ENCODE peak calls at places on chromosomes 5 and 9, in seven cellular contexts. One of them, this sample, is unnamed.

GRCh38 chr9:114033397-114034103 is 44.5 kb downstream of the AMBP start:
- DNase-seq in hepatocyte: peak; percentile 31
- DNase-seq in lung: peak; percentile 26
- DNase-seq in endodermal cell: peak; percentile 87
- DNase-seq in GM12865: no peak
- DNase-seq in coronary artery: peak; percentile 59
- DNase-seq in cardiac muscle cell: peak; percentile 32
- DNase-seq in this sample: no peak

GRCh38 chr5:34913072-34913471 is 2.2 kb downstream of the RAD1 start:
- DNase-seq in coronary artery: no peak
- DNase-seq in lung: no peak
- DNase-seq in cardiac muscle cell: no peak
- DNase-seq in endodermal cell: no peak
- DNase-seq in GM12865: no peak
- DNase-seq in hepatocyte: no peak
- DNase-seq in this sample: no peak

GRCh38 chr5:115465416-115465815 is 79.2 kb downstream of the FEM1C start:
- DNase-seq in cardiac muscle cell: peak; percentile 28
- DNase-seq in GM12865: no peak
- DNase-seq in endodermal cell: no peak
- DNase-seq in hepatocyte: no peak
- DNase-seq in coronary artery: no peak
- DNase-seq in lung: no peak
- DNase-seq in this sample: no peak

GRCh38 chr5:72108200-72109050 is 1.1 kb downstream of the MAP1B start:
- DNase-seq in GM12865: no peak
- DNase-seq in hepatocyte: peak; percentile 80
- DNase-seq in cardiac muscle cell: peak; percentile 78
- DNase-seq in lung: peak; percentile 40
- DNase-seq in coronary artery: peak; percentile 92
- DNase-seq in endodermal cell: peak; percentile 92
- DNase-seq in this sample: no peak

GRCh38 chr5:151745071-151745705 is 13.2 kb downstream of the ATOX1 start:
- DNase-seq in coronary artery: no peak
- DNase-seq in hepatocyte: no peak
- DNase-seq in lung: peak; percentile 29
- DNase-seq in endodermal cell: no peak
- DNase-seq in GM12865: peak; percentile 73
- DNase-seq in cardiac muscle cell: peak; percentile 76
- DNase-seq in this sample: no peak

GRCh38 chr5:111478266-111478665 is 34.1 kb downstream of the STARD4 start:
- DNase-seq in coronary artery: no peak
- DNase-seq in GM12865: no peak
- DNase-seq in hepatocyte: no peak
- DNase-seq in endodermal cell: no peak
- DNase-seq in cardiac muscle cell: no peak
- DNase-seq in lung: no peak
- DNase-seq in this sample: no peak

GRCh38 chr5:176542596-176543427 is 5.6 kb upstream of the RNF44 start:
- DNase-seq in coronary artery: no peak
- DNase-seq in lung: no peak
- DNase-seq in GM12865: peak; percentile 67
- DNase-seq in hepatocyte: peak; percentile 82
- DNase-seq in endodermal cell: peak; percentile 82
- DNase-seq in cardiac muscle cell: peak; percentile 35
- DNase-seq in this sample: no peak

GRCh38 chr9:12748016-12748415 is 26.8 kb upstream of the LURAP1L start:
- DNase-seq in endodermal cell: no peak
- DNase-seq in lung: no peak
- DNase-seq in cardiac muscle cell: no peak
- DNase-seq in coronary artery: no peak
- DNase-seq in GM12865: no peak
- DNase-seq in hepatocyte: no peak
- DNase-seq in this sample: no peak

GRCh38 chr5:5941486-5941885 is 436.9 kb downstream of the MED10 start:
- DNase-seq in lung: no peak
- DNase-seq in coronary artery: no peak
- DNase-seq in GM12865: no peak
- DNase-seq in cardiac muscle cell: no peak
- DNase-seq in endodermal cell: no peak
- DNase-seq in hepatocyte: no peak
- DNase-seq in this sample: no peak

GRCh38 chr9:87336914-87337333 is 160.7 kb upstream of the DAPK1 start:
- DNase-seq in cardiac muscle cell: peak; percentile 93
- DNase-seq in endodermal cell: no peak
- DNase-seq in coronary artery: no peak
- DNase-seq in hepatocyte: peak; percentile 86
- DNase-seq in lung: no peak
- DNase-seq in GM12865: peak; percentile 79
- DNase-seq in this sample: peak; percentile 48

GRCh38 chr9:77455312-77455927 is 192.7 kb downstream of the GNA14 start:
- DNase-seq in lung: no peak
- DNase-seq in GM12865: peak; percentile 58
- DNase-seq in hepatocyte: peak; percentile 36
- DNase-seq in cardiac muscle cell: peak; percentile 51
- DNase-seq in coronary artery: no peak
- DNase-seq in endodermal cell: peak; percentile 79
- DNase-seq in this sample: no peak
- TF ChIP-seq CTCF in lung: no peak
- TF ChIP-seq CTCF in GM12865: peak; percentile 70
- TF ChIP-seq CTCF in hepatocyte: peak; percentile 36
- TF ChIP-seq CTCF in cardiac muscle cell: peak; percentile 70
- TF ChIP-seq CTCF in coronary artery: no peak
- TF ChIP-seq CTCF in endodermal cell: peak; percentile 77
- TF ChIP-seq CTCF in this sample: peak; percentile 78

GRCh38 chr9:132671620-132672412 is 1.6 kb downstream of the GTF3C4 start:
- DNase-seq in GM12865: no peak
- DNase-seq in coronary artery: no peak
- DNase-seq in lung: no peak
- DNase-seq in hepatocyte: no peak
- DNase-seq in cardiac muscle cell: no peak
- DNase-seq in endodermal cell: no peak
- DNase-seq in this sample: no peak
- H3K4me3 ChIP-seq in GM12865: peak overlapping the region; percentile 91
- H3K4me3 ChIP-seq in coronary artery: peak overlapping the region; percentile 100
- H3K4me3 ChIP-seq in lung: no peak overlapping the region
- H3K4me3 ChIP-seq in hepatocyte: peak overlapping the region; percentile 99
- H3K4me3 ChIP-seq in cardiac muscle cell: peak overlapping the region; percentile 80
- H3K4me3 ChIP-seq in endodermal cell: peak overlapping the region; percentile 96
- H3K4me3 ChIP-seq in this sample: peak overlapping the region; percentile 91

GRCh38 chr5:129906177-129906887 is 2.1 kb downstream of the CHSY3 start:
- DNase-seq in cardiac muscle cell: peak; percentile 71
- DNase-seq in endodermal cell: peak; percentile 70
- DNase-seq in hepatocyte: peak; percentile 54
- DNase-seq in lung: no peak
- DNase-seq in GM12865: no peak
- DNase-seq in coronary artery: peak; percentile 73
- DNase-seq in this sample: no peak
- TF ChIP-seq CTCF in cardiac muscle cell: peak; percentile 36
- TF ChIP-seq CTCF in endodermal cell: no peak
- TF ChIP-seq CTCF in hepatocyte: peak; percentile 47
- TF ChIP-seq CTCF in lung: no peak
- TF ChIP-seq CTCF in GM12865: no peak
- TF ChIP-seq CTCF in coronary artery: no peak
- TF ChIP-seq CTCF in this sample: no peak

GRCh38 chr5:64163746-64164145 is 1.9 kb upstream of the RNF180 start:
- DNase-seq in endodermal cell: no peak
- DNase-seq in coronary artery: no peak
- DNase-seq in hepatocyte: no peak
- DNase-seq in cardiac muscle cell: no peak
- DNase-seq in GM12865: no peak
- DNase-seq in lung: no peak
- DNase-seq in this sample: no peak

GRCh38 chr5:64165160-64165499 is 513 bp upstream of the RNF180 start:
- DNase-seq in cardiac muscle cell: no peak
- DNase-seq in coronary artery: no peak
- DNase-seq in lung: no peak
- DNase-seq in hepatocyte: no peak
- DNase-seq in endodermal cell: no peak
- DNase-seq in GM12865: no peak
- DNase-seq in this sample: no peak

GRCh38 chr5:64166201-64166959 is 737 bp downstream of the RNF180 start:
- DNase-seq in lung: peak; percentile 45
- DNase-seq in GM12865: no peak
- DNase-seq in endodermal cell: no peak
- DNase-seq in hepatocyte: no peak
- DNase-seq in cardiac muscle cell: peak; percentile 7
- DNase-seq in coronary artery: no peak
- DNase-seq in this sample: no peak

GRCh38 chr5:64164166-64164565 is 1.5 kb upstream of the RNF180 start:
- DNase-seq in endodermal cell: no peak
- DNase-seq in GM12865: no peak
- DNase-seq in hepatocyte: no peak
- DNase-seq in coronary artery: no peak
- DNase-seq in cardiac muscle cell: no peak
- DNase-seq in lung: no peak
- DNase-seq in this sample: no peak

DNA sequence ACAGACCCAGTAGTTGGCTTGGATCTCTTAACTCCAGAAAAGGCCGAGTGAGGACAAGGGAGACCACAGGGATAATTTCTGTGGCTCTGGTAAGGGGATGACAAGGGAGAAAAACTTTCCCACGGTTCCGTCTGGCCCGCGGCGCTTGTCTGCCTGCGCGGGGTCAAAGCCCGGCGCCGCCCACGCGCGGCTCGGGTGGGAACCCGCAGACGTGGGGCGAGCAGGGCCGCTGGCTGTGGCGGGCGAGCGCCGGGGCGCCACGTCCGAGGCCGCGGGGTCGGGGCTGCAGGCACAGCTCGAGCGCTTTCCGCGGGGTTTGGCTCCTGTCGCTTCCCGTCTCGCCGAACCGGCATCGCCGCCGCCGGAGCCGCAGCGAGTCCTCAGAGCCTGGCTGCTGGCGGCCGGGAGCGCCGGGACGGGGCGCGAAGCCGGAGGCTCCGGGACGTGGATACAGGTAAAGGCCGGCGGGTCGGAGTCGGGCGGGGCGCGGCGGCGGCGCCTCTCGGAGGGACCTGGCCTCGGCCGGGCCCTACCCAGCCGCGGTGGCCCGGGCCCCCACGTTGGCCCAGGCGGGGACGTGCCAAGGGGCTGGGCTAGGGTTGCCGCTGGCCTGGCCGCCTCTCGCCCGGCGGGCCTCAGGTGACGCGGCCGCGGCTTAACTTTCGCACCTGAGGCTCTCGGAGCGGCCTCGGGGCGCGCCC is at the start of gene RNF180:
- DNase-seq in GM12865: peak; percentile 3
- DNase-seq in lung: peak; percentile 52
- DNase-seq in cardiac muscle cell: peak; percentile 54
- DNase-seq in coronary artery: no peak
- DNase-seq in endodermal cell: peak; percentile 91
- DNase-seq in hepatocyte: peak; percentile 73
- DNase-seq in this sample: no peak
- H3K4me3 ChIP-seq in GM12865: no peak within 1 kb of the TSS
- H3K4me3 ChIP-seq in lung: peak within 1 kb of the TSS; percentile 73
- H3K4me3 ChIP-seq in cardiac muscle cell: peak within 1 kb of the TSS; percentile 50
- H3K4me3 ChIP-seq in coronary artery: peak within 1 kb of the TSS; percentile 91
- H3K4me3 ChIP-seq in endodermal cell: peak within 1 kb of the TSS; percentile 82
- H3K4me3 ChIP-seq in hepatocyte: peak within 1 kb of the TSS; percentile 83
- H3K4me3 ChIP-seq in this sample: no peak within 1 kb of the TSS

DNA sequence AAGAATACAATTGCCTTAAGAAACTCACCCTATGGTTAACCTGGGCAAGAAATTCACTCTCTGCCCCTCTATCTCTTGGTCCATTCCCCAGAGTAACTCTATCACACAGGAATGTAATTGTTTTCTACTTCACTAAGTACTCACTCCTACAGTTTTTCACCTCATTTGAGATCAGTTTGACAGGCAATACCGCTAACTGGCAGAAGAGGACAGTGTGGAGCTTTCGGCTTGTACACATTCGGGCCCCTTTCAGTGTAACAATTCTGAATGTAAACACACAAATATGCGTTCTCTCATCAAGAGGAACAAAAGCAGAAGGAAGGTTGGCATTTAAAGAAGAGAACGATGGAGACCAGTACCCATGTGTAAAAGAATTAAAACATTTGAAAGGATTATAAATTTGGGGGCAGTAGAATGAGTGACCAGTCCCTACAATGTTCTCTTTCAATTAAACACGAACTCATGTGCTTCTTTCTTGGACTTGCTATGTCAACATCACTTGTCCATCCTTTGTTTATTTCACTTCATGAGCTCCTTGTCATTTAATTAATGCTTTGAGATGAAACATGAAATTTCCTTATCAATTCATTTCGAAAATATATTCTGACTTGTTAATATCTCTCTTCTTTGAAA is 188.5 kb upstream of the GRAMD2B start:
- DNase-seq in lung: no peak
- DNase-seq in GM12865: peak; percentile 30
- DNase-seq in endodermal cell: peak; percentile 77
- DNase-seq in hepatocyte: peak; percentile 24
- DNase-seq in coronary artery: no peak
- DNase-seq in cardiac muscle cell: peak; percentile 36
- DNase-seq in this sample: no peak
- TF ChIP-seq CTCF in lung: no peak
- TF ChIP-seq CTCF in GM12865: peak; percentile 64
- TF ChIP-seq CTCF in endodermal cell: peak; percentile 92
- TF ChIP-seq CTCF in hepatocyte: peak; percentile 46
- TF ChIP-seq CTCF in coronary artery: no peak
- TF ChIP-seq CTCF in cardiac muscle cell: peak; percentile 73
- TF ChIP-seq CTCF in this sample: peak; percentile 80

DNA sequence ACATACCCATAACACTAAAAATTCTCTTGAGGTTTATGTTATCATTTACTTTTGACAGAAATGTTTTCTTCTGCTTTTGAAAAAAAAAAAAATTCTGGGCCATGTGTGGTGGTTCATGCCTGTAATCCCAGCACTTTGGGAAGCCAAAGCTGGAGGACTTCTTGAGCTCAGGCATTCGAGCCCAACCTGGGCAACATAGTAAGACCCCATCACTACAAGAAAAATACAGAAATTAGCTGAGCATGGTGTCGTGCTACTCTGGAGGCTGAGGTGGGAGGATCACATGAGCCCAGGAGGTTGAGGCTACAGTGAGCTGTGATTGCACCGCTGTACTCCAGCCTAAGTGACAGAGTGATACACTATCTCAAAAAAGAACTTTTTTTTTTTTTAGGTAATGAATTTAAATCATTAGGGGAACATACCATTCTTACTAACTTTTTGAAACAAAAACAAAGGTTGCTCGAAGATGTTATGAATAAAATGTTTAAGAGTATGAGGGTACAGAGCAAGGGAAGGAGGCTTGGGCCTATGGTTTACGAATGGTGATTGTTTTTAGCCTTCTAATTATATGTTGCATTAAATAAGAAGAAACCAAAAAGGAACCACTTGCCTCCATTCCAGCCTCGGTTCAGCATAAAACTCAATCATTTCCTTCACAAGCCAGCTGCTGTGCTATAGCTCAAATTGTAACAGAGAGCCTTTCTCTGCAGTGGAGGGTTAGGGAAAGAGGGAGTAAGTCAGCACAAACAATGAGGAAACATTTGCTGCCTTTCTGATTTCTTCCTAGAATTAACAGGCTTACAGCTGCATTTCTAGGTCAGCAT is 148.6 kb upstream of the DMRT1 start:
- DNase-seq in GM12865: no peak
- DNase-seq in coronary artery: no peak
- DNase-seq in endodermal cell: peak; percentile 35
- DNase-seq in lung: no peak
- DNase-seq in cardiac muscle cell: no peak
- DNase-seq in hepatocyte: no peak
- DNase-seq in this sample: no peak
- H3K4me3 ChIP-seq in GM12865: no peak overlapping the region
- H3K4me3 ChIP-seq in coronary artery: peak overlapping the region; percentile 67
- H3K4me3 ChIP-seq in endodermal cell: no peak overlapping the region
- H3K4me3 ChIP-seq in lung: no peak overlapping the region
- H3K4me3 ChIP-seq in cardiac muscle cell: no peak overlapping the region
- H3K4me3 ChIP-seq in hepatocyte: no peak overlapping the region
- H3K4me3 ChIP-seq in this sample: no peak overlapping the region

This sample was measured in GM12864.